ENCODE peak calls at places on chromosomes 3 and 15, in five cellular contexts. One of them, this sample, is unnamed.

GRCh38 chr3:52301042-52301441 is 13.4 kb downstream of the GLYCTK start:
- DNase-seq in effector memory CD4-positive, alpha-beta T cell: no peak
- DNase-seq in CD8-positive, alpha-beta memory T cell: no peak
- DNase-seq in fibroblast of lung: no peak
- DNase-seq in brain microvascular endothelial cell: no peak
- DNase-seq in this sample: no peak

GRCh38 chr3:197354195-197355059 is 56.0 kb upstream of the DLG1 start:
- DNase-seq in effector memory CD4-positive, alpha-beta T cell: no peak
- DNase-seq in CD8-positive, alpha-beta memory T cell: no peak
- DNase-seq in fibroblast of lung: peak
- DNase-seq in brain microvascular endothelial cell: no peak
- DNase-seq in this sample: no peak

GRCh38 chr15:84697353-84697990 is 18.5 kb downstream of the SEC11A start:
- DNase-seq in effector memory CD4-positive, alpha-beta T cell: no peak
- DNase-seq in CD8-positive, alpha-beta memory T cell: no peak
- DNase-seq in fibroblast of lung: no peak
- DNase-seq in brain microvascular endothelial cell: no peak
- DNase-seq in this sample: no peak

GRCh38 chr3:64150527-64151238 is 74.6 kb downstream of the PRICKLE2 start:
- DNase-seq in effector memory CD4-positive, alpha-beta T cell: no peak
- DNase-seq in CD8-positive, alpha-beta memory T cell: no peak
- DNase-seq in fibroblast of lung: peak
- DNase-seq in brain microvascular endothelial cell: peak
- DNase-seq in this sample: peak

GRCh38 chr3:167451282-167451681 is 22.6 kb downstream of the SERPINI2 start:
- DNase-seq in effector memory CD4-positive, alpha-beta T cell: no peak
- DNase-seq in CD8-positive, alpha-beta memory T cell: no peak
- DNase-seq in fibroblast of lung: no peak
- DNase-seq in brain microvascular endothelial cell: no peak
- DNase-seq in this sample: no peak

GRCh38 chr3:164460851-164461250 is 617.4 kb downstream of the SI start:
- DNase-seq in effector memory CD4-positive, alpha-beta T cell: no peak
- DNase-seq in CD8-positive, alpha-beta memory T cell: no peak
- DNase-seq in fibroblast of lung: peak
- DNase-seq in brain microvascular endothelial cell: peak
- DNase-seq in this sample: no peak

GRCh38 chr3:134253475-134254231 is 3.0 kb upstream of the RYK start:
- DNase-seq in effector memory CD4-positive, alpha-beta T cell: no peak
- DNase-seq in CD8-positive, alpha-beta memory T cell: no peak
- DNase-seq in fibroblast of lung: peak
- DNase-seq in brain microvascular endothelial cell: no peak
- DNase-seq in this sample: no peak

GRCh38 chr3:157086053-157086761 is 73.7 kb downstream of the CCNL1 start:
- DNase-seq in effector memory CD4-positive, alpha-beta T cell: no peak
- DNase-seq in CD8-positive, alpha-beta memory T cell: no peak
- DNase-seq in fibroblast of lung: no peak
- DNase-seq in brain microvascular endothelial cell: no peak
- DNase-seq in this sample: no peak

GRCh38 chr15:58539548-58539947 is 107.8 kb downstream of the LIPC start:
- DNase-seq in effector memory CD4-positive, alpha-beta T cell: no peak
- DNase-seq in CD8-positive, alpha-beta memory T cell: no peak
- DNase-seq in fibroblast of lung: no peak
- DNase-seq in brain microvascular endothelial cell: no peak
- DNase-seq in this sample: no peak

GRCh38 chr15:65954289-65954741 is 85.0 kb downstream of the RAB11A start:
- DNase-seq in effector memory CD4-positive, alpha-beta T cell: no peak
- DNase-seq in CD8-positive, alpha-beta memory T cell: no peak
- DNase-seq in fibroblast of lung: peak
- DNase-seq in brain microvascular endothelial cell: no peak
- DNase-seq in this sample: no peak

GRCh38 chr3:39193391-39193790 is 996 bp upstream of the XIRP1 start:
- DNase-seq in effector memory CD4-positive, alpha-beta T cell: no peak
- DNase-seq in CD8-positive, alpha-beta memory T cell: no peak
- DNase-seq in fibroblast of lung: peak
- DNase-seq in brain microvascular endothelial cell: peak
- DNase-seq in this sample: no peak

GRCh38 chr3:27632431-27633223 is 89.5 kb downstream of the EOMES start:
- DNase-seq in effector memory CD4-positive, alpha-beta T cell: peak
- DNase-seq in CD8-positive, alpha-beta memory T cell: peak
- DNase-seq in fibroblast of lung: peak
- DNase-seq in brain microvascular endothelial cell: peak
- DNase-seq in this sample: peak

GRCh38 chr15:96501362-96501761 is 170.9 kb downstream of the NR2F2 start:
- DNase-seq in effector memory CD4-positive, alpha-beta T cell: no peak
- DNase-seq in CD8-positive, alpha-beta memory T cell: no peak
- DNase-seq in fibroblast of lung: no peak
- DNase-seq in brain microvascular endothelial cell: no peak
- DNase-seq in this sample: no peak

GRCh38 chr15:96497951-96498350 is 167.5 kb downstream of the NR2F2 start:
- DNase-seq in effector memory CD4-positive, alpha-beta T cell: no peak
- DNase-seq in CD8-positive, alpha-beta memory T cell: no peak
- DNase-seq in fibroblast of lung: no peak
- DNase-seq in brain microvascular endothelial cell: no peak
- DNase-seq in this sample: no peak

GRCh38 chr15:96502196-96502595 is 171.7 kb downstream of the NR2F2 start:
- DNase-seq in effector memory CD4-positive, alpha-beta T cell: no peak
- DNase-seq in CD8-positive, alpha-beta memory T cell: no peak
- DNase-seq in fibroblast of lung: no peak
- DNase-seq in brain microvascular endothelial cell: no peak
- DNase-seq in this sample: no peak

GRCh38 chr15:96503276-96503675 is 172.8 kb downstream of the NR2F2 start:
- DNase-seq in effector memory CD4-positive, alpha-beta T cell: no peak
- DNase-seq in CD8-positive, alpha-beta memory T cell: no peak
- DNase-seq in fibroblast of lung: no peak
- DNase-seq in brain microvascular endothelial cell: no peak
- DNase-seq in this sample: no peak

GRCh38 chr15:96500491-96500890 is 170.0 kb downstream of the NR2F2 start:
- DNase-seq in effector memory CD4-positive, alpha-beta T cell: no peak
- DNase-seq in CD8-positive, alpha-beta memory T cell: no peak
- DNase-seq in fibroblast of lung: no peak
- DNase-seq in brain microvascular endothelial cell: no peak
- DNase-seq in this sample: no peak
- H3K4me3 ChIP-seq in effector memory CD4-positive, alpha-beta T cell: no peak
- H3K4me3 ChIP-seq in CD8-positive, alpha-beta memory T cell: no peak
- H3K4me3 ChIP-seq in fibroblast of lung: no peak
- H3K4me3 ChIP-seq in brain microvascular endothelial cell: no peak
- H3K4me3 ChIP-seq in this sample: no peak

DNA sequence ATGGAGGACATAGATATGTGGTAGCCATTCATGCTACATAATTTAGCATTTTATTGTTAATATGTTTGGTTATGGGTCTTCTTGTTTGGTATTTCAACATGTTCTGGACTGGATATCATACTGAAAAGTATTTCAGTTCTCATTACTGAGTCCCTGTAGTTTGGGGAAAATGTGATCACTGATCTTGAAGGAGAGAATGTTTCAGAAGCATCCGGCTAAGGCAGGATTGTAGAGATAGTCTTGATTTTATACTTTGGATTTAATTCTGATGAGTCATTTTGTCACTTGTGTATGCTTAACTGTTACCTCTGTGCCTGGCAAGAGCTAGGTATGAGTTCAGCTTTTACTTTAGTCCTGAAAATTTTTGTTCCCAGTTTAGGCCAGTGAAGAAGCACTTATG is 7.1 kb downstream of the CHD2 start:
- DNase-seq in effector memory CD4-positive, alpha-beta T cell: no peak
- DNase-seq in CD8-positive, alpha-beta memory T cell: no peak
- DNase-seq in fibroblast of lung: peak
- DNase-seq in brain microvascular endothelial cell: no peak
- DNase-seq in this sample: no peak
- H3K4me3 ChIP-seq in effector memory CD4-positive, alpha-beta T cell: no peak
- H3K4me3 ChIP-seq in CD8-positive, alpha-beta memory T cell: peak
- H3K4me3 ChIP-seq in fibroblast of lung: peak
- H3K4me3 ChIP-seq in brain microvascular endothelial cell: peak
- H3K4me3 ChIP-seq in this sample: peak

DNA sequence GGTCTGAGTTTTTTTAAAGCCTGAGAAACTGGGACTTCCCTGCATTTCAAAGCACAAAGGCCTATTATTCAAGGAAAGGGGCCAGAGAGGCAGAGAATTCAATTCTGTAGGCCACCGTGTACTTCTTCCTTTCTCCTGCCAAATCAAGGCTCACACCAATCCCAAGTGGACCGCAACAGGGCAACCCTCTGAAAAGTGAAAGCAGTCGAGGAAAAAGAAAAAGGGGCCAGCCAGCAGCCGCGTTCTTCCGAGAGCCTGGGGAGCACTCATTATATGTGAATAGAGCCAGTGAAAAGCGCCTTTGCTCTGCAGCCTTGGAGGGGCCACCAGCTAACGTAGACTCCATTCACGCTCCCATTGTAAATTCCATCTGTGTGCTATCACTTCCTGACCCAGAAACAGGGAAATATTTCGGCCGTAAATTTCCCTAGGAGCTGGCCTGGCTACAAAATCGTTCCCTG is 45.9 kb upstream of the THUMPD3 start:
- DNase-seq in effector memory CD4-positive, alpha-beta T cell: no peak
- DNase-seq in CD8-positive, alpha-beta memory T cell: no peak
- DNase-seq in fibroblast of lung: peak
- DNase-seq in brain microvascular endothelial cell: peak
- DNase-seq in this sample: no peak
- H3K4me3 ChIP-seq in effector memory CD4-positive, alpha-beta T cell: no peak
- H3K4me3 ChIP-seq in CD8-positive, alpha-beta memory T cell: no peak
- H3K4me3 ChIP-seq in fibroblast of lung: peak
- H3K4me3 ChIP-seq in brain microvascular endothelial cell: peak
- H3K4me3 ChIP-seq in this sample: peak

GRCh38 chr3:45682786-45683185 is 6.4 kb upstream of the SACM1L start:
- DNase-seq in effector memory CD4-positive, alpha-beta T cell: no peak
- DNase-seq in CD8-positive, alpha-beta memory T cell: no peak
- DNase-seq in fibroblast of lung: no peak
- DNase-seq in brain microvascular endothelial cell: no peak
- DNase-seq in this sample: no peak

GRCh38 chr3:45684327-45684892 is 4.8 kb upstream of the SACM1L start:
- DNase-seq in effector memory CD4-positive, alpha-beta T cell: no peak
- DNase-seq in CD8-positive, alpha-beta memory T cell: no peak
- DNase-seq in fibroblast of lung: peak
- DNase-seq in brain microvascular endothelial cell: no peak
- DNase-seq in this sample: no peak

GRCh38 chr3:45683417-45684326 is 5.5 kb upstream of the SACM1L start:
- DNase-seq in effector memory CD4-positive, alpha-beta T cell: no peak
- DNase-seq in CD8-positive, alpha-beta memory T cell: no peak
- DNase-seq in fibroblast of lung: peak
- DNase-seq in brain microvascular endothelial cell: no peak
- DNase-seq in this sample: no peak

GRCh38 chr3:45681846-45682245 is 7.3 kb upstream of the SACM1L start:
- DNase-seq in effector memory CD4-positive, alpha-beta T cell: no peak
- DNase-seq in CD8-positive, alpha-beta memory T cell: no peak
- DNase-seq in fibroblast of lung: no peak
- DNase-seq in brain microvascular endothelial cell: no peak
- DNase-seq in this sample: no peak

GRCh38 chr3:45682311-45682710 is 6.9 kb upstream of the SACM1L start:
- DNase-seq in effector memory CD4-positive, alpha-beta T cell: no peak
- DNase-seq in CD8-positive, alpha-beta memory T cell: no peak
- DNase-seq in fibroblast of lung: no peak
- DNase-seq in brain microvascular endothelial cell: no peak
- DNase-seq in this sample: no peak
- H3K4me3 ChIP-seq in effector memory CD4-positive, alpha-beta T cell: no peak
- H3K4me3 ChIP-seq in CD8-positive, alpha-beta memory T cell: no peak
- H3K4me3 ChIP-seq in fibroblast of lung: no peak
- H3K4me3 ChIP-seq in brain microvascular endothelial cell: no peak
- H3K4me3 ChIP-seq in this sample: no peak

GRCh38 chr3:114079761-114080160 is 23.2 kb downstream of the QTRT2 start:
- DNase-seq in effector memory CD4-positive, alpha-beta T cell: no peak
- DNase-seq in CD8-positive, alpha-beta memory T cell: no peak
- DNase-seq in fibroblast of lung: peak
- DNase-seq in brain microvascular endothelial cell: peak
- DNase-seq in this sample: no peak
- H3K4me3 ChIP-seq in effector memory CD4-positive, alpha-beta T cell: no peak
- H3K4me3 ChIP-seq in CD8-positive, alpha-beta memory T cell: no peak
- H3K4me3 ChIP-seq in fibroblast of lung: no peak
- H3K4me3 ChIP-seq in brain microvascular endothelial cell: no peak
- H3K4me3 ChIP-seq in this sample: no peak

GRCh38 chr3:9810846-9811245 is 784 bp downstream of the TTLL3 start:
- DNase-seq in effector memory CD4-positive, alpha-beta T cell: no peak
- DNase-seq in CD8-positive, alpha-beta memory T cell: no peak
- DNase-seq in fibroblast of lung: no peak
- DNase-seq in brain microvascular endothelial cell: no peak
- DNase-seq in this sample: no peak
- H3K4me3 ChIP-seq in effector memory CD4-positive, alpha-beta T cell: peak
- H3K4me3 ChIP-seq in CD8-positive, alpha-beta memory T cell: peak
- H3K4me3 ChIP-seq in fibroblast of lung: peak
- H3K4me3 ChIP-seq in brain microvascular endothelial cell: peak
- H3K4me3 ChIP-seq in this sample: peak

GRCh38 chr3:99818818-99819217 is 1.2 kb downstream of the CMSS1 start:
- DNase-seq in effector memory CD4-positive, alpha-beta T cell: no peak
- DNase-seq in CD8-positive, alpha-beta memory T cell: no peak
- DNase-seq in fibroblast of lung: no peak
- DNase-seq in brain microvascular endothelial cell: no peak
- DNase-seq in this sample: no peak
- H3K4me3 ChIP-seq in effector memory CD4-positive, alpha-beta T cell: no peak
- H3K4me3 ChIP-seq in CD8-positive, alpha-beta memory T cell: no peak
- H3K4me3 ChIP-seq in fibroblast of lung: peak
- H3K4me3 ChIP-seq in brain microvascular endothelial cell: no peak
- H3K4me3 ChIP-seq in this sample: peak

GRCh38 chr3:171457263-171458055 is 2.7 kb downstream of the TNIK start:
- DNase-seq in effector memory CD4-positive, alpha-beta T cell: no peak
- DNase-seq in CD8-positive, alpha-beta memory T cell: peak
- DNase-seq in fibroblast of lung: no peak
- DNase-seq in brain microvascular endothelial cell: no peak
- DNase-seq in this sample: no peak
- H3K4me3 ChIP-seq in effector memory CD4-positive, alpha-beta T cell: peak
- H3K4me3 ChIP-seq in CD8-positive, alpha-beta memory T cell: peak
- H3K4me3 ChIP-seq in fibroblast of lung: peak
- H3K4me3 ChIP-seq in brain microvascular endothelial cell: peak
- H3K4me3 ChIP-seq in this sample: peak